ENCODE peak calls at places on chromosomes 4 and X, in eight cellular contexts. M is stimulated activated CD4-positive, alpha-beta T cell treated with anti-CD3 and anti-CD28 coated beads, Interleukin-15, amount 100 ng/mL, for 24 hours; P is activated T-cell treated with anti-CD3 and anti-CD28 coated beads for 1 hour; S is activated CD4-positive, alpha-beta T cell treated with anti-CD3 and anti-CD28 coated beads for 1 hour; T is H9; N is mesenchymal stem cell; R is fibroblast of the conjunctiva; K is CD8-positive, alpha-beta T cell. F is an unnamed sample.
A peak's percentile ranks its signal among the peaks of the same experiment; 100 is the strongest.

GRCh38 chr4:129344058-129344457 is 248.1 kb downstream of the C4orf33 start:
- DNase-seq in M (peak; percentile 2), P (no peak), S (no peak), T (no peak), N (peak; percentile 38), R (no peak), K (no peak), F (no peak)

GRCh38 chr4:6222761-6223292 is 22.5 kb upstream of the JAKMIP1 start:
- DNase-seq in M (no peak), P (no peak), S (no peak), T (peak; percentile 84), N (peak; percentile 6), R (no peak), K (no peak), F (no peak)

GRCh38 chr4:101693842-101694398 is 96.6 kb upstream of the BANK1 start:
- DNase-seq in M (no peak), P (no peak), S (no peak), T (no peak), N (no peak), R (no peak), K (no peak), F (no peak)

GRCh38 chr4:156962069-156962377 is 9.6 kb downstream of the PDGFC start:
- DNase-seq in M (no peak), P (no peak), S (no peak), T (no peak), N (no peak), R (no peak), K (no peak), F (no peak)

GRCh38 chr4:108519911-108520310 is 100.5 kb upstream of the RPL34 start:
- DNase-seq in M (no peak), P (no peak), S (no peak), T (no peak), N (no peak), R (no peak), K (no peak), F (no peak)

GRCh38 chr4:71833175-71833900 is 49.5 kb upstream of the GC start:
- DNase-seq in M (no peak), P (no peak), S (no peak), T (no peak), N (no peak), R (no peak), K (no peak), F (no peak)

GRCh38 chrX:69289046-69289838 is 124.0 kb upstream of the PJA1 start:
- DNase-seq in M (no peak), P (no peak), S (no peak), T (no peak), N (no peak), R (no peak), K (no peak), F (no peak)

GRCh38 chr4:133000012-133000411 is 149.1 kb upstream of the PCDH10 start:
- DNase-seq in M (no peak), P (no peak), S (no peak), T (no peak), N (peak; percentile 70), R (no peak), K (no peak), F (no peak)

GRCh38 chrX:2427147-2427546 is 73.6 kb downstream of the DHRSX start:
- DNase-seq in M (no peak), P (no peak), S (no peak), T (no peak), N (no peak), R (no peak), K (no peak), F (no peak)

GRCh38 chrX:16771483-16772398 is 14.5 kb upstream of the TXLNG start:
- DNase-seq in M (no peak), P (no peak), S (no peak), T (peak; percentile 83), N (peak; percentile 88), R (peak; percentile 83), K (no peak), F (peak; percentile 66)

GRCh38 chr4:180617203-180617602 is 1626.0 kb upstream of the TENM3 start:
- DNase-seq in M (no peak), P (no peak), S (no peak), T (no peak), N (peak; percentile 6), R (no peak), K (no peak), F (no peak)

GRCh38 chrX:102546818-102547493 is 30.4 kb upstream of the TMSB15A start:
- DNase-seq in M (peak; percentile 18), P (no peak), S (no peak), T (no peak), N (no peak), R (no peak), K (no peak), F (no peak)

GRCh38 chr4:78557841-78558240 is 6.3 kb downstream of the ANXA3 start:
- DNase-seq in M (no peak), P (no peak), S (no peak), T (no peak), N (no peak), R (no peak), K (no peak), F (no peak)

GRCh38 chr4:140648716-140649115 is 80.0 kb upstream of the UCP1 start:
- DNase-seq in M (no peak), P (no peak), S (no peak), T (no peak), N (no peak), R (no peak), K (no peak), F (no peak)

GRCh38 chrX:150192846-150193245 is 170.3 kb upstream of the MAMLD1 start:
- DNase-seq in M (no peak), P (no peak), S (no peak), T (no peak), N (no peak), R (no peak), K (no peak), F (no peak)

GRCh38 chrX:152932144-152932543 is 34.3 kb downstream of the ZNF185 start:
- DNase-seq in M (no peak), P (no peak), S (no peak), T (no peak), N (no peak), R (no peak), K (no peak), F (no peak)

GRCh38 chrX:43423876-43424275 is 232.2 kb upstream of the MAOA start:
- DNase-seq in M (no peak), P (no peak), S (no peak), T (no peak), N (peak; percentile 1), R (no peak), K (no peak), F (no peak)

GRCh38 chrX:1327651-1328304 is 8.8 kb upstream of the IL3RA start:
- DNase-seq in M (no peak), P (no peak), S (no peak), T (no peak), N (peak; percentile 23), R (no peak), K (no peak), F (no peak)

GRCh38 chr4:78214078-78214477 is 157.0 kb downstream of the FRAS1 start:
- DNase-seq in M (no peak), P (no peak), S (no peak), T (no peak), N (no peak), R (no peak), K (no peak), F (no peak)

GRCh38 chr4:93764647-93765246 is 63.8 kb upstream of the ATOH1 start:
- DNase-seq in M (peak; percentile 9), P (no peak), S (no peak), T (no peak), N (peak; percentile 48), R (peak; percentile 22), K (no peak), F (no peak)

GRCh38 chr4:10917475-10918103 is 233.0 kb upstream of the CLNK start:
- DNase-seq in M (no peak), P (no peak), S (no peak), T (no peak), N (no peak), R (peak; percentile 36), K (no peak), F (no peak)

GRCh38 chr4:54384563-54384962 is 155.5 kb downstream of the PDGFRA start:
- DNase-seq in M (peak; percentile 16), P (no peak), S (no peak), T (no peak), N (peak; percentile 33), R (peak; percentile 17), K (no peak), F (no peak)

GRCh38 chr4:101025755-101026154 is 321.6 kb downstream of the PPP3CA start:
- DNase-seq in M (no peak), P (no peak), S (no peak), T (no peak), N (no peak), R (no peak), K (no peak), F (no peak)

GRCh38 chrX:134294548-134294947 is 57.6 kb downstream of the CCDC160 start:
- DNase-seq in M (no peak), P (no peak), S (no peak), T (no peak), N (peak; percentile 0), R (no peak), K (no peak), F (no peak)

GRCh38 chr4:119510750-119511149 is 117.9 kb downstream of the PDE5A start:
- DNase-seq in M (no peak), P (no peak), S (no peak), T (no peak), N (no peak), R (no peak), K (no peak), F (no peak)

GRCh38 chr4:111601671-111602070 is 543.6 kb upstream of the FAM241A start:
- DNase-seq in M (no peak), P (no peak), S (no peak), T (no peak), N (no peak), R (no peak), K (no peak), F (no peak)

GRCh38 chr4:187632260-187633010 is 363.1 kb upstream of the ZFP42 start:
- DNase-seq in M (no peak), P (no peak), S (no peak), T (no peak), N (peak; percentile 20), R (no peak), K (no peak), F (no peak)

GRCh38 chrX:20382518-20383291 is 116.0 kb upstream of the RPS6KA3 start:
- DNase-seq in M (peak; percentile 47), P (no peak), S (no peak), T (no peak), N (peak; percentile 8), R (no peak), K (no peak), F (no peak)

GRCh38 chr4:94595013-94595412 is 143.3 kb downstream of the PDLIM5 start:
- DNase-seq in M (no peak), P (no peak), S (no peak), T (no peak), N (no peak), R (no peak), K (no peak), F (no peak)

GRCh38 chrX:46686003-46686645 is 72.8 kb downstream of the SLC9A7 start:
- DNase-seq in M (peak; percentile 39), P (peak; percentile 9), S (no peak), T (peak; percentile 32), N (peak; percentile 40), R (peak; percentile 16), K (peak; percentile 2), F (no peak)

GRCh38 chrX:139304471-139304870 is 226.1 kb upstream of the F9 start:
- DNase-seq in M (no peak), P (no peak), S (no peak), T (no peak), N (no peak), R (no peak), K (no peak), F (no peak)

GRCh38 chr4:26687728-26688127 is 103.8 kb downstream of the TBC1D19 start:
- DNase-seq in M (no peak), P (no peak), S (no peak), T (no peak), N (peak; percentile 11), R (peak; percentile 57), K (no peak), F (no peak)

GRCh38 chr4:122661176-122661575 is 40.3 kb upstream of the IL21 start:
- DNase-seq in M (no peak), P (no peak), S (no peak), T (no peak), N (peak; percentile 8), R (no peak), K (no peak), F (no peak)

GRCh38 chr4:26568446-26568994 is 15.4 kb upstream of the TBC1D19 start:
- DNase-seq in M (no peak), P (no peak), S (no peak), T (no peak), N (peak; percentile 92), R (peak; percentile 36), K (no peak), F (no peak)

F was measured in ecto neural progenitor cell.